ENCODE peak calls at places on chromosome 3, in ten cellular contexts. I is endothelial cell of umbilical vein, F is IMR-90, L is heart left ventricle, D is H1, Z is spleen, S is uterus, R is thyroid gland, P is K562, W is body of pancreas. C is an unnamed sample. For H3K4me1 and H3K9me3, the result is how much of the 10 kb centered on the place peaks cover.

GRCh38 chr3:13706886-13707285 is 158.0 kb downstream of the FBLN2 start:
- DNase-seq in F (no peak), D (no peak), I (no peak), P (no peak), W (no peak), Z (peak), R (no peak), L (peak), S (peak), C (peak)

GRCh38 chr3:123085293-123085949 is 18.6 kb downstream of the PDIA5 start:
- DNase-seq in Z (peak), F (no peak), R (peak), I (no peak), D (no peak), P (no peak), W (no peak), S (no peak), L (no peak), C (no peak)

GRCh38 chr3:194136519-194137313 is 768 bp downstream of the HES1 start:
- DNase-seq in Z (peak), D (peak), W (peak), I (peak), S (peak), R (peak), F (peak), P (no peak), L (peak), C (peak)

GRCh38 chr3:24490151-24490550 is 4.5 kb downstream of the THRB start:
- DNase-seq in P (no peak), D (no peak), F (no peak), L (no peak), R (no peak), S (no peak), I (no peak), W (no peak), Z (no peak), C (no peak)

GRCh38 chr3:134342269-134342668 is 32.0 kb downstream of the AMOTL2 start:
- DNase-seq in L (no peak), R (peak), W (no peak), Z (peak), D (no peak), P (no peak), I (no peak), S (peak), F (no peak), C (no peak)

GRCh38 chr3:49724586-49724985 is 835 bp upstream of the GMPPB start:
- DNase-seq in F (peak), P (no peak), D (peak), L (peak), W (no peak), R (peak), I (no peak), S (peak), Z (peak), C (no peak)

GRCh38 chr3:141421639-141422319 is 53.5 kb downstream of the ZBTB38 start:
- DNase-seq in S (no peak), D (no peak), F (peak), R (no peak), L (no peak), P (no peak), Z (no peak), W (no peak), I (no peak), C (no peak)

GRCh38 chr3:148763921-148764320 is 63.7 kb upstream of the CPB1 start:
- DNase-seq in Z (no peak), R (no peak), W (no peak), P (no peak), F (no peak), L (no peak), I (no peak), D (no peak), S (no peak), C (no peak)

DNA sequence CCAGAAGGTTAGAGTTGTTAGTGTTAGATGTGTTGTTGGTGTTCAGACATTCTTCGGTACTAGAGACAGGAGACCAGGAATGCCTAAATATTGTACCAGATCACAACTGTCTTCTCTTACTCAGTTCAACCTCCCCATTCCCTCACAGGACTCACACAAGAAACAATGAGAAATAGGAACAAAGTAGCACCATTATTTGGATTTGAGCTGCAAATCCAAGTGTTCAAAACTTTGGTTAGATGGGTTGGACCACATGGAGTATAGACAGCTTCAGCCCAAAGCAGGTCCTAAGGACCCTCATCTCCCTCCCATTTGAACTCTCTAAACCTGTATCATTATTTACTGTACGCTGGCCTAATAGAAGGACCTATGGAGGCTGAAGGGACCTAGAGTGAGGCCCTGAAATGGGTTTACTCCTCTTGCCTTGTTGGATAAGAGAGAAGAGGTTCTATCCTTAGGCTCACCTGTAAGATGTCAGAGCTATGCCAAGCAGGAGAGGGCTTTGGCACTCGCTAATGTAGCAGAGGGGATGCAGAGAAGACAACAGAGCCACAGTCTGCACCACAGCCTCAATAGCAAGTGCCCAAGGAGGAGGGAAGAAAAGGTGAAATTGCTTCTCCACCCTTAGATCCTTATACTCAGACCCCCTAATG is 70.9 kb downstream of the FNDC3B start:
- DNase-seq in L (no peak), I (no peak), F (no peak), Z (no peak), D (no peak), S (no peak), R (no peak), W (no peak), P (no peak), C (no peak)
- H3K4me1 ChIP-seq in L (under half), I (under half), F (under half), Z (half or more), D (under half), S (under half), R (half or more), W (under half), P (under half), C (under half)

GRCh38 chr3:126474498-126475410 is 937 bp downstream of the ZXDC start:
- DNase-seq in P (no peak), I (peak), F (peak), S (peak), D (peak), L (peak), W (peak), Z (peak), R (peak), C (peak)
- TF ChIP-seq POLR2A in P (no peak), I (no peak), F (no peak), S (no peak), D (no peak), L (no peak), W (no peak), Z (no peak), R (peak), C (no peak)

DNA sequence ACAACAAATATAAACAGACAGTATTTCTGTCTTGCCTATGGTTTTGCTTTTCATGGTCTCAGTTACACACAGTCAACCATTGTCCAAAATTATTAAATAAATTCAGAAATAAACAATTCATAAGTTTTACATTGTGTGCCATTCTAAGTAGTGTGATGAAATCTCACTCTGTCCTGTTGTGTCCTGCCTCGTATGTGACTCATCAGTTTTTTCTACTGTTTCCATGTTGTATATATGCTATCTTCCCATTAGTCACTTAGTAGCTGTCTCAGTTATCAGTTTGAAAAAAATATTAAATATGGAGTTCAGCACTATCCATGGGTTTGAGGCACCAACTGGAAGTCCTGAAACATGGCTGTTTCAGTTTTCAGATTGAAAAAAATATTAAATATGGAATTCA is 282.4 kb upstream of the GRM7 start:
- DNase-seq in L (no peak), S (no peak), F (no peak), W (no peak), Z (no peak), R (no peak), P (no peak), I (no peak), D (no peak), C (no peak)
- H3K9me3 ChIP-seq in L (under half), S (under half), F (under half), W (under half), Z (under half), R (under half), P (under half), I (under half), D (under half), C (under half)

GRCh38 chr3:10466186-10466585 is 39.2 kb downstream of the ATP2B2 start:
- DNase-seq in W (no peak), P (no peak), Z (peak), F (no peak), I (no peak), L (no peak), D (no peak), S (no peak), R (no peak), C (no peak)
- H3K4me1 ChIP-seq in W (under half), P (under half), Z (under half), F (under half), I (under half), L (under half), D (under half), S (under half), R (under half), C (under half)

GRCh38 chr3:11602441-11602840 is 41.3 kb downstream of the VGLL4 start:
- DNase-seq in F (no peak), D (no peak), R (no peak), I (no peak), S (no peak), L (no peak), Z (no peak), W (no peak), P (no peak), C (no peak)

GRCh38 chr3:11600501-11601282 is 43.0 kb downstream of the VGLL4 start:
- DNase-seq in W (peak), I (peak), L (peak), Z (no peak), P (no peak), S (peak), D (no peak), F (peak), R (no peak), C (peak)

GRCh38 chr3:11603628-11604027 is 40.1 kb downstream of the VGLL4 start:
- DNase-seq in W (no peak), R (no peak), P (no peak), D (no peak), S (peak), F (peak), L (no peak), Z (no peak), I (peak), C (no peak)

GRCh38 chr3:11602886-11603285 is 40.8 kb downstream of the VGLL4 start:
- DNase-seq in F (no peak), W (no peak), D (no peak), S (no peak), L (no peak), P (no peak), Z (no peak), R (no peak), I (no peak), C (no peak)

GRCh38 chr3:11601446-11602241 is 42.1 kb downstream of the VGLL4 start:
- DNase-seq in P (no peak), Z (peak), I (no peak), D (no peak), S (peak), F (peak), L (peak), R (no peak), W (no peak), C (no peak)
- TF ChIP-seq POLR2A in P (no peak), Z (no peak), I (no peak), D (no peak), S (no peak), F (no peak), L (no peak), R (no peak), W (no peak), C (no peak)

GRCh38 chr3:7025581-7026300 is 164.8 kb downstream of the GRM7 start:
- DNase-seq in W (no peak), S (no peak), Z (no peak), D (no peak), P (no peak), F (no peak), R (no peak), I (no peak), L (no peak), C (no peak)
- H3K9me3 ChIP-seq in W (under half), S (under half), Z (under half), D (under half), P (under half), F (under half), R (under half), I (under half), L (under half), C (under half)

GRCh38 chr3:8848696-8849131 is 79.3 kb upstream of the OXTR start:
- DNase-seq in Z (no peak), W (no peak), L (no peak), F (peak), S (no peak), R (no peak), P (no peak), D (no peak), I (peak), C (no peak)
- H3K4me1 ChIP-seq in Z (under half), W (under half), L (under half), F (under half), S (under half), R (under half), P (under half), D (under half), I (under half), C (under half)

GRCh38 chr3:150761831-150762661 is 923 bp downstream of the SIAH2 start:
- DNase-seq in Z (peak), F (peak), R (peak), D (peak), I (peak), S (peak), W (peak), L (peak), P (peak), C (peak)

GRCh38 chr3:150762662-150763121 is 277 bp downstream of the SIAH2 start:
- DNase-seq in S (no peak), I (no peak), D (no peak), W (no peak), P (no peak), L (no peak), Z (no peak), R (no peak), F (no peak), C (no peak)

GRCh38 chr3:150763841-150764483 is 993 bp upstream of the SIAH2 start:
- DNase-seq in L (peak), R (peak), P (no peak), Z (peak), F (peak), S (peak), W (peak), D (no peak), I (no peak), C (peak)

GRCh38 chr3:150764607-150765366 is 1.8 kb upstream of the SIAH2 start:
- DNase-seq in F (no peak), D (no peak), P (no peak), I (no peak), L (no peak), Z (no peak), R (no peak), W (no peak), S (no peak), C (no peak)

GRCh38 chr3:150763122-150763840 is at the start of gene SIAH2:
- DNase-seq in F (peak), L (peak), P (peak), W (peak), D (peak), Z (peak), I (peak), R (peak), S (peak), C (peak)
- TF ChIP-seq POLR2A in F (peak), L (peak), P (peak), W (peak), D (no peak), Z (peak), I (peak), R (peak), S (peak), C (peak)

GRCh38 chr3:76367281-76367680 is 581.9 kb upstream of the ZNF717 start:
- DNase-seq in R (no peak), L (no peak), P (no peak), S (no peak), W (no peak), I (no peak), F (peak), D (no peak), Z (no peak), C (no peak)

GRCh38 chr3:76361010-76361409 is 575.7 kb upstream of the ZNF717 start:
- DNase-seq in F (no peak), R (no peak), P (no peak), Z (no peak), S (no peak), W (no peak), I (no peak), D (no peak), L (no peak), C (no peak)

GRCh38 chr3:76369170-76369569 is 583.8 kb upstream of the ZNF717 start:
- DNase-seq in S (no peak), I (no peak), Z (no peak), D (no peak), W (no peak), F (peak), L (no peak), R (no peak), P (no peak), C (no peak)

GRCh38 chr3:76362643-76363042 is 577.3 kb upstream of the ZNF717 start:
- DNase-seq in P (no peak), W (no peak), D (no peak), F (no peak), Z (no peak), L (no peak), S (no peak), R (peak), I (no peak), C (no peak)

GRCh38 chr3:76365284-76365683 is 579.9 kb upstream of the ZNF717 start:
- DNase-seq in W (no peak), R (no peak), L (no peak), S (no peak), D (no peak), Z (no peak), I (no peak), F (peak), P (no peak), C (no peak)
- H3K9me3 ChIP-seq in W (under half), R (under half), L (under half), S (under half), D (under half), Z (under half), I (under half), F (under half), P (under half), C (under half)